ENCODE peak calls at places on chromosomes 12 and 14, in four cellular contexts. Z is OCI-LY7, I is K562, A is fibroblast of lung. X is an unnamed sample.

GRCh38 chr12:123879691-123880090 is 92.9 kb downstream of the CCDC92 start:
- DNase-seq in Z (no peak), I (no peak), A (no peak), X (no peak)

GRCh38 chr12:7748774-7749296 is 1.7 kb upstream of the CLEC4C start:
- DNase-seq in Z (no peak), I (peak), A (no peak), X (no peak)

GRCh38 chr12:117105902-117106301 is 6.7 kb upstream of the TESC start:
- DNase-seq in Z (peak), I (no peak), A (no peak), X (peak)

GRCh38 chr14:106506901-106507305 is 980.5 kb downstream of the TMEM121 start:
- DNase-seq in Z (no peak), I (no peak), A (no peak), X (no peak)

GRCh38 chr14:104973215-104974145 is 4.7 kb downstream of the AHNAK2 start:
- DNase-seq in Z (no peak), I (no peak), A (peak), X (peak)

GRCh38 chr12:115354476-115354890 is 670.5 kb upstream of the TBX3 start:
- DNase-seq in Z (no peak), I (no peak), A (peak), X (no peak)

GRCh38 chr14:70755655-70756054 is 53.7 kb downstream of the MAP3K9 start:
- DNase-seq in Z (no peak), I (no peak), A (no peak), X (peak)

GRCh38 chr12:88450130-88450529 is 130.1 kb downstream of the KITLG start:
- DNase-seq in Z (no peak), I (no peak), A (no peak), X (no peak)

GRCh38 chr14:37590096-37590809 is 4.8 kb downstream of the FOXA1 start:
- DNase-seq in Z (no peak), I (no peak), A (no peak), X (no peak)

GRCh38 chr12:32757159-32757556 is 1.5 kb upstream of the YARS2 start:
- DNase-seq in Z (no peak), I (no peak), A (no peak), X (no peak)

GRCh38 chr12:32755051-32755653 is 545 bp downstream of the YARS2 start:
- DNase-seq in Z (peak), I (peak), A (peak), X (peak)

GRCh38 chr12:32754101-32754500 is 1.6 kb downstream of the YARS2 start:
- DNase-seq in Z (no peak), I (peak), A (peak), X (no peak)

GRCh38 chr12:32755654-32756475 is at the start of gene YARS2:
- DNase-seq in Z (peak), I (peak), A (peak), X (peak)

GRCh38 chr12:32756476-32757158 is 920 bp upstream of the YARS2 start:
- DNase-seq in Z (no peak), I (no peak), A (peak), X (no peak)
- TF ChIP-seq CTCF in Z (peak), I (no peak), A (no peak), X (no peak)

GRCh38 chr14:56487761-56488160 is 91.8 kb upstream of the TMEM260 start:
- DNase-seq in Z (no peak), I (no peak), A (no peak), X (peak)

GRCh38 chr14:56490379-56490778 is 89.2 kb upstream of the TMEM260 start:
- DNase-seq in Z (peak), I (peak), A (peak), X (no peak)

GRCh38 chr14:56494167-56494566 is 85.4 kb upstream of the TMEM260 start:
- DNase-seq in Z (no peak), I (no peak), A (no peak), X (no peak)

GRCh38 chr14:56488306-56488705 is 91.3 kb upstream of the TMEM260 start:
- DNase-seq in Z (no peak), I (no peak), A (no peak), X (no peak)

GRCh38 chr14:56491299-56492285 is 88.0 kb upstream of the TMEM260 start:
- DNase-seq in Z (peak), I (peak), A (peak), X (peak)
- H3K4me2 ChIP-seq in Z (peak), I (peak), A (peak), X (peak)

DNA sequence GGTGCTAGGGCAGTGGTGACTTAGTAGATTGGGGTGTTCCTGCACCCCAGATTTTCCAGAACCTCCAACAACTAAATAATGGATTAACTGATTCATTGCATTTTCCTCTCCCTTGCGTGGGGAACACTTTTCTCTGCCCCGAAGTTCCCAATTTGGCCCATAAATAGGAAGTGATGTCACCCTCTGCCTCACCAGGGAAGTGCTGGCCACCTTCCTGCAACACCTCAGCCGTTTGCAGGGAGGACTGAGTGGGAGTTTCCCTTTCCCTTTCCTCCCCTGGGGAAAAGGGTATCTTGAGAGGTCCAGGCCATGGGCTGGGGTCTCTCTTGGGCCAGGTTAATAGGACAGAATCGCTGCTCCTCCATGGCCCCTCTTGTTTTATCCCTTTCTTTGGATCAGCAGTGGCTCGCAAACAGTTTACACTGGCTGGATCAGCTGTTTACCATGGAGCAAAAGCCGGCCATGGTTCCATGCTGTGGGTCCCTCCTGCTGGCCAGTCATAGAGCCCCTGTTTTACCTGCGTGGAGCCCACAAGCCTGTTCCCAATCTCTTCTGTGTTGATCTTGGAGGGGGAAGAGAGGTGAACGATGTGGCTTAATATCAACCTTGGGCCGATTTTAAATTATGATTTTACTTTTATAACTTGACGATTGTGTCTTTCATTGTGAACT is 91.6 kb upstream of the VRK1 start:
- DNase-seq in Z (no peak), I (no peak), A (no peak), X (no peak)
- H2AFZ ChIP-seq in Z (no peak), I (no peak), A (no peak), X (no peak)

GRCh38 chr12:57759360-57759980 is 4.6 kb downstream of the MARCHF9 start:
- DNase-seq in Z (peak), I (peak), A (no peak), X (no peak)
- TF ChIP-seq CTCF in Z (peak), I (peak), A (peak), X (peak)

GRCh38 chr12:2940564-2940963 is 18.6 kb upstream of the TEAD4 start:
- DNase-seq in Z (no peak), I (peak), A (peak), X (no peak)
- H3K4me2 ChIP-seq in Z (no peak), I (no peak), A (no peak), X (no peak)